ENCODE peak calls at places on chromosomes 6 and 20, in five cellular contexts. T is heart right ventricle, F is lower lobe of right lung, Q is BJ, U is neural progenitor cell. Y is an unnamed sample. For H3K36me3, the result is how much of the 10 kb centered on the place peaks cover.

GRCh38 chr6:19795211-19795610 is 42.0 kb upstream of the ID4 start:
- DNase-seq in T (no peak), F (no peak), U (no peak), Q (no peak), Y (no peak)

GRCh38 chr6:158060447-158061360 is 79.0 kb downstream of the SYNJ2 start:
- DNase-seq in F (peak), U (no peak), T (peak), Q (peak), Y (no peak)

GRCh38 chr20:2380601-2381000 is at the start of gene TGM6:
- DNase-seq in T (no peak), Q (no peak), F (no peak), U (no peak), Y (no peak)

GRCh38 chr6:157274116-157274470 is 49.2 kb downstream of the TMEM242 start:
- DNase-seq in F (no peak), T (no peak), U (no peak), Q (no peak), Y (no peak)

GRCh38 chr6:156163311-156163710 is 613.9 kb upstream of the ARID1B start:
- DNase-seq in F (no peak), Q (no peak), T (no peak), U (no peak), Y (no peak)

GRCh38 chr6:80528115-80528514 is 421.6 kb downstream of the BCKDHB start:
- DNase-seq in T (no peak), F (no peak), U (no peak), Q (no peak), Y (no peak)

GRCh38 chr6:167005350-167006159 is 6.4 kb downstream of the CEP43 start:
- DNase-seq in F (no peak), U (no peak), T (peak), Q (no peak), Y (no peak)

GRCh38 chr6:23890543-23891227 is 235.3 kb upstream of the NRSN1 start:
- DNase-seq in F (no peak), Q (no peak), U (no peak), T (no peak), Y (no peak)

GRCh38 chr20:8946036-8946926 is 122.6 kb upstream of the PLCB4 start:
- DNase-seq in U (peak), Q (no peak), F (no peak), T (no peak), Y (peak)

GRCh38 chr6:107716688-107717089 is 107.4 kb downstream of the SCML4 start:
- DNase-seq in Q (no peak), F (no peak), T (no peak), U (no peak), Y (peak)

GRCh38 chr6:11069760-11070159 is 23.9 kb upstream of the SMIM13 start:
- DNase-seq in Q (no peak), U (no peak), F (no peak), T (no peak), Y (no peak)

GRCh38 chr20:62507323-62507722 is 31.5 kb upstream of the GATA5 start:
- DNase-seq in F (no peak), T (no peak), U (no peak), Q (no peak), Y (no peak)

GRCh38 chr6:33590531-33591198 is 10.6 kb upstream of the BAK1 start:
- DNase-seq in U (no peak), T (no peak), F (peak), Q (no peak), Y (peak)

GRCh38 chr6:149834513-149835481 is 29.4 kb downstream of the LRP11 start:
- DNase-seq in Q (no peak), F (no peak), U (peak), T (peak), Y (peak)

GRCh38 chr20:50353289-50353961 is 156.8 kb upstream of the PTPN1 start:
- DNase-seq in F (no peak), U (no peak), T (no peak), Q (no peak), Y (no peak)

GRCh38 chr20:8933391-8933807 is 135.5 kb upstream of the PLCB4 start:
- DNase-seq in F (no peak), T (peak), Q (no peak), U (peak), Y (no peak)

GRCh38 chr6:157428418-157429202 is 47.6 kb downstream of the ZDHHC14 start:
- DNase-seq in Q (no peak), U (peak), F (no peak), T (no peak), Y (no peak)

GRCh38 chr20:42589976-42590639 is 599.6 kb downstream of the PTPRT start:
- DNase-seq in U (no peak), F (no peak), Q (no peak), T (no peak), Y (no peak)
- TF ChIP-seq CTCF in U (no peak), F (no peak), Q (no peak), T (no peak), Y (no peak)

DNA sequence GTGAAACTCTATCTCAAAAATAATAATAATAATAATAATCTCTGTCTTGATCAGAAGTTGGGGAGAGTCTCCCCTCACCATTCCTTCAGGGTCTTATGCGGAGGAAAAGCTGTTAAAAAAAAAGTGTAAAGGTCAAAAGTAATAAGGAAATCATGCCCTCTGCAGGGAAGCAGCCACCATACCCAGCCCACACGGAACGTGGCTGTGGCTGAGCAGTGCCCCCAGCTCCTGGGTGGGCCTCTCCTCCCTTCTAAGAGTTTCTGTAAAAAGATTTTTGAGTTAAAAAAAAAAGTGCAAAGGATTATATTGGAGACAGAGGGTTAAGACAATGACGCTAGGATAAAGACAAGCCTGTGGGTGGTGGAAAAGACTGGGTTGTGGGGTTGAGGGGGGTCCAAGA is 29.3 kb upstream of the ITCH start:
- DNase-seq in U (no peak), T (no peak), F (no peak), Q (no peak), Y (no peak)
- H3K36me3 ChIP-seq in U (under half), T (under half), F (under half), Q (under half), Y (under half)

GRCh38 chr20:1360094-1360493 is 31.2 kb upstream of the SDCBP2 start:
- DNase-seq in U (no peak), T (no peak), Q (no peak), F (no peak), Y (no peak)
- TF ChIP-seq CTCF in U (no peak), T (no peak), Q (no peak), F (no peak), Y (peak)

DNA sequence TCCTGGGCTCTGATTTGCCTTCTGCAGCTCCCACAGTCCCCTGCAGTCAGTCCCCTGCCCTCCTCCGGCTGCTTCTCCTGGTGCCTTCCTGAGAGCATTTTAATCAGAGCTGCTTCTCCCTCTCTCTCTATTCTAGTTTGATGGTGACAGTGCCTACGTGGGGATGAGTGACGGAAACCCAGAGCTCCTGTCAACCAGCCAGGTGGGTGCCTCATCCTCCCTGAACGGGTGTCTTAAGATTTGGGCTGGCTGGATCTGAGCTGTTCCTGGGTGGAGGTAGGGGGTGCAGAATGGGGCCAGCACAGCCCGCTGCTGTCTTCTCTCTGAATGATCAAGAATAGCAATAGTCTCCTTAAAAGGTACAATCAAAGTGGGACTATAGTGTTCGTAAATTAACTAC is 58.6 kb downstream of the TOX2 start:
- DNase-seq in Q (no peak), U (no peak), T (no peak), F (no peak), Y (no peak)
- H3K36me3 ChIP-seq in Q (under half), U (under half), T (under half), F (under half), Y (under half)